ENCODE peak calls at places on chromosomes 16 and 17, in five cellular contexts. A, G, W, N and C are unnamed samples.

GRCh38 chr16:69073181-69073669 is 32.2 kb upstream of the HAS3 start:
- DNase-seq in N (no peak), A (peak; percentile 38), G (no peak), W (no peak), C (no peak)

GRCh38 chr17:65530158-65530984 is 31.1 kb downstream of the AXIN2 start:
- DNase-seq in A (no peak), N (no peak), G (no peak), W (no peak), C (no peak)

GRCh38 chr16:22005746-22006145 is 2.2 kb upstream of the MOSMO start:
- DNase-seq in A (no peak), G (no peak), W (no peak), N (no peak), C (no peak)

GRCh38 chr16:89473791-89474414 is 16.5 kb downstream of the ANKRD11 start:
- DNase-seq in A (no peak), G (no peak), N (no peak), W (no peak), C (no peak)

GRCh38 chr17:5762191-5762590 is 177.9 kb upstream of the NLRP1 start:
- DNase-seq in N (no peak), A (no peak), W (no peak), G (no peak), C (no peak)

GRCh38 chr16:85015481-85016177 is 4.3 kb upstream of the ZDHHC7 start:
- DNase-seq in A (no peak), N (no peak), G (no peak), W (no peak), C (no peak)

GRCh38 chr17:16872836-16873653 is 98.9 kb downstream of the TNFRSF13B start:
- DNase-seq in A (no peak), W (no peak), N (peak; percentile 83), G (peak; percentile 51), C (peak; percentile 77)

GRCh38 chr16:85187002-85187401 is 74.7 kb upstream of the CIBAR2 start:
- DNase-seq in N (no peak), W (no peak), A (no peak), G (no peak), C (no peak)

GRCh38 chr16:48444574-48444973 is 59.4 kb upstream of the SIAH1 start:
- DNase-seq in A (no peak), W (no peak), N (no peak), G (no peak), C (no peak)

GRCh38 chr17:78883533-78884131 is 19.4 kb downstream of the CEP295NL start:
- DNase-seq in N (peak; percentile 93), G (no peak), A (peak; percentile 89), W (no peak), C (no peak)

GRCh38 chr17:31581022-31581483 is 189.6 kb downstream of the RAB11FIP4 start:
- DNase-seq in A (no peak), N (peak; percentile 84), G (no peak), W (no peak), C (no peak)

GRCh38 chr16:26070595-26071170 is 378.9 kb downstream of the HS3ST4 start:
- DNase-seq in A (no peak), G (no peak), W (no peak), N (no peak), C (no peak)

GRCh38 chr16:25192096-25192495 is 24.7 kb upstream of the AQP8 start:
- DNase-seq in W (no peak), N (no peak), G (no peak), A (no peak), C (no peak)

GRCh38 chr17:50060951-50061712 is 5.2 kb downstream of the ITGA3 start:
- DNase-seq in A (no peak), W (no peak), N (no peak), G (no peak), C (no peak)

GRCh38 chr17:50533720-50534148 is 1.2 kb downstream of the EPN3 start:
- DNase-seq in W (no peak), N (peak; percentile 90), A (no peak), G (no peak), C (no peak)

GRCh38 chr17:76938009-76938408 is 69.8 kb downstream of the MGAT5B start:
- DNase-seq in A (no peak), N (no peak), W (no peak), G (no peak), C (no peak)

GRCh38 chr17:76943781-76944213 is 75.6 kb downstream of the MGAT5B start:
- DNase-seq in G (no peak), W (no peak), A (no peak), N (no peak), C (no peak)

GRCh38 chr17:76943202-76943601 is 75.0 kb downstream of the MGAT5B start:
- DNase-seq in N (no peak), G (no peak), A (no peak), W (no peak), C (no peak)

GRCh38 chr17:76940293-76940692 is 72.1 kb downstream of the MGAT5B start:
- DNase-seq in A (no peak), N (no peak), W (no peak), G (no peak), C (no peak)

DNA sequence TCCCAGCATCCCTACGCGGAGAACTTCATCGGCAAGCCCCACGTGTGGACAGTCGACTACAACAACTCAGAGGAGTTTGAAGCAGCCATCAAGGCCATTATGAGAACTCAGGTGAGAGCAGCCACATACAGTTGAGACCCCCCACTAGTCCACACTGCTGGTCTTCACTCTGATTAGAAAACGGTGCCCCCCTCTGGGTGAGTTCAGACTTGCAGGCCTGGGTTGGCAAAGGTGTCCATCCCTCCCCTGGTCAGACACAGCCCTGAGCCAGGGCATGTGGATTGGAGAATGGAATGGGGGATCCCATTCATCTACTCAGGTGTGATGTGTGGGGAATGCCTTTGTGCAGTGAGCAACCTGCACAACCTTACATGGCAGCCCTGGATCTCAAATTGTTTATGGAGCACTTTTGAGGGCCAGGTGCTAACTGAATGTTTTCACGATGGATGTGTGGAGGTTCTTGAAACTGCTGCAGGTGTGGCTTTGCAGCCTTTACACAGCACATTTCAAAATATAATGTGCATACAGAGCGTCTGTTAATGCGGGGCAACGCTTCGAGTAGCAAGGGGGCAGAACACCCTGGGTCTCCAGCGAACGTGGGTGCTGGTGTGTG is 72.6 kb downstream of the MGAT5B start:
- DNase-seq in W (no peak), A (peak; percentile 23), G (no peak), N (peak; percentile 72), C (peak; percentile 40)
- TF ChIP-seq FOXM1 in W (no peak), A (no peak), G (no peak), N (no peak), C (no peak)

GRCh38 chr17:57051886-57052342 is 33.1 kb upstream of the AKAP1 start:
- DNase-seq in N (no peak), A (no peak), W (no peak), G (no peak), C (no peak)
- TF ChIP-seq FOXM1 in N (no peak), A (no peak), W (no peak), G (no peak), C (no peak)

GRCh38 chr16:83418565-83418964 is 389.2 kb upstream of the HSBP1 start:
- DNase-seq in A (no peak), W (no peak), N (no peak), G (no peak), C (no peak)

DNA sequence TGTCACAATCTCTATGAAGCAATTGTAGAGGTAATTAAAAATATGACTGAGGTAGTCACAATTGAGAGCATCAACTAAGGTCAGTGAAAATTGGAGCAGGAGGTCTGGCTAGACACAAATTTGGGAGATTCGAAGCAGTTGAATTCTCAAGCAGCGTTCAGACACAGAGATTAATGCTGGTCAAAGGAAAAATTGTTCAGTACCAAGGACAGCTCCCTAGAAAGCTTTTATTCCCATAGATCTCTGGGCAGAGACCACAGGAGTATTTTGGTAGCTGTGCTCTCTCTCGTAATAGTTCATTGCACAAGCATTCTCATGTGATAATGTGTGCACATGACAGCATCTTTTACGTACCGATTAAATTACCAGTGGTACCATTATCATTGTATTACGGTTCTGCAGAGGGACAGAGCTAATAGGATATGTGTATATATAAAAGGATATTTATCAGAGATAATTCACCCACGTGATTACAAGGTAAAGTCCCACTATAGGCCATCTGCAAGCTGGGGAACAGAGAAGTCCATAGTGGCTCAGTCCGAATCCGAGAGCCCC is 387.5 kb upstream of the HSBP1 start:
- DNase-seq in N (no peak), G (peak; percentile 37), W (no peak), A (peak; percentile 19), C (peak; percentile 6)
- TF ChIP-seq FOXM1 in N (no peak), G (no peak), W (no peak), A (no peak), C (no peak)

DNA sequence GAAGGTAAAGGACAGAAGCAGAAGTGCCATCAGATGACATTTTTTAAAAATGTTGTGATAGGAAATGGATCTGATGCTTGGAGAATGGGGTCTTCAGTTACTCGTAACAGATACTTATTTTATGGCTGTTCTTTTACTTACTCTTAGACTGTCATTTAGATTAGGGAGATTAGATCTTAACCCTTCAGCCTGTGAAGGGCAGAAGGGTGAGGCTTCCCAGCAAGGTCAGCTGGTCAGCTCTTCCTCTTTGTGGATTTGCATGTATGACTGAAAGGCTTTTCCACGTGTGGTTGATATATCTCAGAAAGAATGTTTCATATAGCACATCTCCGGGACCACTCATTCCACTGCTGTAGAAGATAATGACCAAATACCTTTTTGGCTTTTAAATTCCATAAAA is 27.4 kb downstream of the GRB7 start:
- DNase-seq in A (no peak), W (no peak), G (no peak), N (no peak), C (no peak)
- TF ChIP-seq FOXM1 in A (no peak), W (no peak), G (no peak), N (no peak), C (no peak)

GRCh38 chr17:28549274-28550132 is 2.9 kb downstream of the UNC119 start:
- DNase-seq in W (no peak), N (no peak), A (no peak), G (no peak), C (no peak)
- TF ChIP-seq FOXM1 in W (no peak), N (no peak), A (no peak), G (no peak), C (no peak)

GRCh38 chr16:75109732-75110243 is 6.8 kb downstream of the LDHD start:
- DNase-seq in W (no peak), N (no peak), G (no peak), A (no peak), C (no peak)
- TF ChIP-seq FOXM1 in W (no peak), N (no peak), G (no peak), A (no peak), C (no peak)